ENCODE peak calls at places on chromosomes 2 and 18, in seven cellular contexts. One of them, this sample, is unnamed.

GRCh38 chr2:235870515-235870914 is 297.7 kb downstream of the GBX2 start:
- DNase-seq in HTR-8/SVneo: no peak
- DNase-seq in stimulated activated CD4-positive, alpha-beta T cell treated with anti-CD3 and anti-CD28 coated beads, TNF-alpha, amount 100 ng/mL, for 4 hours: no peak
- DNase-seq in type B pancreatic cell: no peak
- DNase-seq in iPS DF 6.9: no peak
- DNase-seq in pulmonary artery endothelial cell: no peak
- DNase-seq in HFF-Myc: no peak
- DNase-seq in this sample: no peak

GRCh38 chr2:232240896-232241295 is 137.7 kb upstream of the ALPP start:
- DNase-seq in HTR-8/SVneo: no peak
- DNase-seq in stimulated activated CD4-positive, alpha-beta T cell treated with anti-CD3 and anti-CD28 coated beads, TNF-alpha, amount 100 ng/mL, for 4 hours: no peak
- DNase-seq in type B pancreatic cell: no peak
- DNase-seq in iPS DF 6.9: no peak
- DNase-seq in pulmonary artery endothelial cell: no peak
- DNase-seq in HFF-Myc: no peak
- DNase-seq in this sample: no peak

GRCh38 chr2:197137826-197138480 is 172.6 kb downstream of the ANKRD44 start:
- DNase-seq in HTR-8/SVneo: no peak
- DNase-seq in stimulated activated CD4-positive, alpha-beta T cell treated with anti-CD3 and anti-CD28 coated beads, TNF-alpha, amount 100 ng/mL, for 4 hours: no peak
- DNase-seq in type B pancreatic cell: no peak
- DNase-seq in iPS DF 6.9: no peak
- DNase-seq in pulmonary artery endothelial cell: peak; percentile 40
- DNase-seq in HFF-Myc: no peak
- DNase-seq in this sample: no peak

GRCh38 chr18:50826027-50826426 is 6.2 kb upstream of the MRO start:
- DNase-seq in HTR-8/SVneo: no peak
- DNase-seq in stimulated activated CD4-positive, alpha-beta T cell treated with anti-CD3 and anti-CD28 coated beads, TNF-alpha, amount 100 ng/mL, for 4 hours: no peak
- DNase-seq in type B pancreatic cell: no peak
- DNase-seq in iPS DF 6.9: no peak
- DNase-seq in pulmonary artery endothelial cell: no peak
- DNase-seq in HFF-Myc: no peak
- DNase-seq in this sample: no peak

GRCh38 chr2:40511661-40512213 is 59.8 kb upstream of the SLC8A1 start:
- DNase-seq in HTR-8/SVneo: peak; percentile 36
- DNase-seq in stimulated activated CD4-positive, alpha-beta T cell treated with anti-CD3 and anti-CD28 coated beads, TNF-alpha, amount 100 ng/mL, for 4 hours: no peak
- DNase-seq in type B pancreatic cell: no peak
- DNase-seq in iPS DF 6.9: no peak
- DNase-seq in pulmonary artery endothelial cell: peak; percentile 37
- DNase-seq in HFF-Myc: no peak
- DNase-seq in this sample: peak; percentile 39

GRCh38 chr2:10079931-10080535 is at the start of gene CYS1:
- DNase-seq in HTR-8/SVneo: peak; percentile 72
- DNase-seq in stimulated activated CD4-positive, alpha-beta T cell treated with anti-CD3 and anti-CD28 coated beads, TNF-alpha, amount 100 ng/mL, for 4 hours: no peak
- DNase-seq in type B pancreatic cell: no peak
- DNase-seq in iPS DF 6.9: no peak
- DNase-seq in pulmonary artery endothelial cell: no peak
- DNase-seq in HFF-Myc: no peak
- DNase-seq in this sample: no peak

GRCh38 chr2:50449306-50449705 is 582.6 kb downstream of the NRXN1 start:
- DNase-seq in HTR-8/SVneo: no peak
- DNase-seq in stimulated activated CD4-positive, alpha-beta T cell treated with anti-CD3 and anti-CD28 coated beads, TNF-alpha, amount 100 ng/mL, for 4 hours: no peak
- DNase-seq in type B pancreatic cell: no peak
- DNase-seq in iPS DF 6.9: no peak
- DNase-seq in pulmonary artery endothelial cell: no peak
- DNase-seq in HFF-Myc: no peak
- DNase-seq in this sample: no peak

GRCh38 chr2:138829326-138829725 is 49.1 kb upstream of the NXPH2 start:
- DNase-seq in HTR-8/SVneo: peak; percentile 14
- DNase-seq in stimulated activated CD4-positive, alpha-beta T cell treated with anti-CD3 and anti-CD28 coated beads, TNF-alpha, amount 100 ng/mL, for 4 hours: no peak
- DNase-seq in type B pancreatic cell: no peak
- DNase-seq in iPS DF 6.9: peak; percentile 27
- DNase-seq in pulmonary artery endothelial cell: no peak
- DNase-seq in HFF-Myc: no peak
- DNase-seq in this sample: peak; percentile 3

GRCh38 chr2:120104002-120104467 is 91.2 kb downstream of the EPB41L5 start:
- DNase-seq in HTR-8/SVneo: no peak
- DNase-seq in stimulated activated CD4-positive, alpha-beta T cell treated with anti-CD3 and anti-CD28 coated beads, TNF-alpha, amount 100 ng/mL, for 4 hours: no peak
- DNase-seq in type B pancreatic cell: no peak
- DNase-seq in iPS DF 6.9: no peak
- DNase-seq in pulmonary artery endothelial cell: no peak
- DNase-seq in HFF-Myc: peak; percentile 19
- DNase-seq in this sample: no peak

GRCh38 chr2:145186303-145186702 is 666.4 kb upstream of the ZEB2 start:
- DNase-seq in HTR-8/SVneo: no peak
- DNase-seq in stimulated activated CD4-positive, alpha-beta T cell treated with anti-CD3 and anti-CD28 coated beads, TNF-alpha, amount 100 ng/mL, for 4 hours: no peak
- DNase-seq in type B pancreatic cell: no peak
- DNase-seq in iPS DF 6.9: peak; percentile 13
- DNase-seq in pulmonary artery endothelial cell: no peak
- DNase-seq in HFF-Myc: peak; percentile 82
- DNase-seq in this sample: no peak

GRCh38 chr2:152456262-152456661 is 121.3 kb downstream of the FMNL2 start:
- DNase-seq in HTR-8/SVneo: no peak
- DNase-seq in stimulated activated CD4-positive, alpha-beta T cell treated with anti-CD3 and anti-CD28 coated beads, TNF-alpha, amount 100 ng/mL, for 4 hours: no peak
- DNase-seq in type B pancreatic cell: no peak
- DNase-seq in iPS DF 6.9: no peak
- DNase-seq in pulmonary artery endothelial cell: no peak
- DNase-seq in HFF-Myc: no peak
- DNase-seq in this sample: no peak

GRCh38 chr2:196293751-196294486 is 122.5 kb upstream of the STK17B start:
- DNase-seq in HTR-8/SVneo: peak; percentile 68
- DNase-seq in stimulated activated CD4-positive, alpha-beta T cell treated with anti-CD3 and anti-CD28 coated beads, TNF-alpha, amount 100 ng/mL, for 4 hours: no peak
- DNase-seq in type B pancreatic cell: no peak
- DNase-seq in iPS DF 6.9: no peak
- DNase-seq in pulmonary artery endothelial cell: peak; percentile 60
- DNase-seq in HFF-Myc: no peak
- DNase-seq in this sample: no peak

GRCh38 chr2:45804990-45805755 is 153.7 kb downstream of the PRKCE start:
- DNase-seq in HTR-8/SVneo: no peak
- DNase-seq in stimulated activated CD4-positive, alpha-beta T cell treated with anti-CD3 and anti-CD28 coated beads, TNF-alpha, amount 100 ng/mL, for 4 hours: no peak
- DNase-seq in type B pancreatic cell: no peak
- DNase-seq in iPS DF 6.9: no peak
- DNase-seq in pulmonary artery endothelial cell: no peak
- DNase-seq in HFF-Myc: no peak
- DNase-seq in this sample: no peak

GRCh38 chr2:41886145-41886664 is 161.6 kb upstream of the PKDCC start:
- DNase-seq in HTR-8/SVneo: no peak
- DNase-seq in stimulated activated CD4-positive, alpha-beta T cell treated with anti-CD3 and anti-CD28 coated beads, TNF-alpha, amount 100 ng/mL, for 4 hours: no peak
- DNase-seq in type B pancreatic cell: no peak
- DNase-seq in iPS DF 6.9: no peak
- DNase-seq in pulmonary artery endothelial cell: no peak
- DNase-seq in HFF-Myc: no peak
- DNase-seq in this sample: no peak

GRCh38 chr18:77529492-77529891 is 279.8 kb downstream of the GALR1 start:
- DNase-seq in HTR-8/SVneo: no peak
- DNase-seq in stimulated activated CD4-positive, alpha-beta T cell treated with anti-CD3 and anti-CD28 coated beads, TNF-alpha, amount 100 ng/mL, for 4 hours: no peak
- DNase-seq in type B pancreatic cell: no peak
- DNase-seq in iPS DF 6.9: no peak
- DNase-seq in pulmonary artery endothelial cell: no peak
- DNase-seq in HFF-Myc: no peak
- DNase-seq in this sample: no peak

GRCh38 chr2:51734115-51734514 is 702.2 kb upstream of the NRXN1 start:
- DNase-seq in HTR-8/SVneo: no peak
- DNase-seq in stimulated activated CD4-positive, alpha-beta T cell treated with anti-CD3 and anti-CD28 coated beads, TNF-alpha, amount 100 ng/mL, for 4 hours: no peak
- DNase-seq in type B pancreatic cell: no peak
- DNase-seq in iPS DF 6.9: no peak
- DNase-seq in pulmonary artery endothelial cell: no peak
- DNase-seq in HFF-Myc: no peak
- DNase-seq in this sample: no peak

GRCh38 chr2:105582952-105583660 is 161.6 kb upstream of the NCK2 start:
- DNase-seq in HTR-8/SVneo: no peak
- DNase-seq in stimulated activated CD4-positive, alpha-beta T cell treated with anti-CD3 and anti-CD28 coated beads, TNF-alpha, amount 100 ng/mL, for 4 hours: no peak
- DNase-seq in type B pancreatic cell: no peak
- DNase-seq in iPS DF 6.9: no peak
- DNase-seq in pulmonary artery endothelial cell: no peak
- DNase-seq in HFF-Myc: no peak
- DNase-seq in this sample: no peak

GRCh38 chr2:215423928-215424540 is 11.8 kb downstream of the FN1 start:
- DNase-seq in HTR-8/SVneo: no peak
- DNase-seq in stimulated activated CD4-positive, alpha-beta T cell treated with anti-CD3 and anti-CD28 coated beads, TNF-alpha, amount 100 ng/mL, for 4 hours: no peak
- DNase-seq in type B pancreatic cell: no peak
- DNase-seq in iPS DF 6.9: no peak
- DNase-seq in pulmonary artery endothelial cell: no peak
- DNase-seq in HFF-Myc: no peak
- DNase-seq in this sample: no peak

GRCh38 chr2:31107588-31108300 is 30.5 kb downstream of the GALNT14 start:
- DNase-seq in HTR-8/SVneo: no peak
- DNase-seq in stimulated activated CD4-positive, alpha-beta T cell treated with anti-CD3 and anti-CD28 coated beads, TNF-alpha, amount 100 ng/mL, for 4 hours: no peak
- DNase-seq in type B pancreatic cell: no peak
- DNase-seq in iPS DF 6.9: no peak
- DNase-seq in pulmonary artery endothelial cell: no peak
- DNase-seq in HFF-Myc: no peak
- DNase-seq in this sample: no peak

GRCh38 chr2:96144481-96145027 is 686 bp downstream of the DUSP2 start:
- DNase-seq in HTR-8/SVneo: no peak
- DNase-seq in stimulated activated CD4-positive, alpha-beta T cell treated with anti-CD3 and anti-CD28 coated beads, TNF-alpha, amount 100 ng/mL, for 4 hours: peak; percentile 24
- DNase-seq in type B pancreatic cell: no peak
- DNase-seq in iPS DF 6.9: no peak
- DNase-seq in pulmonary artery endothelial cell: no peak
- DNase-seq in HFF-Myc: no peak
- DNase-seq in this sample: no peak

GRCh38 chr2:119707117-119708087 is 28.4 kb downstream of the TMEM177 start:
- DNase-seq in HTR-8/SVneo: no peak
- DNase-seq in stimulated activated CD4-positive, alpha-beta T cell treated with anti-CD3 and anti-CD28 coated beads, TNF-alpha, amount 100 ng/mL, for 4 hours: no peak
- DNase-seq in type B pancreatic cell: no peak
- DNase-seq in iPS DF 6.9: no peak
- DNase-seq in pulmonary artery endothelial cell: no peak
- DNase-seq in HFF-Myc: no peak
- DNase-seq in this sample: no peak

GRCh38 chr2:229407170-229407569 is 136.1 kb upstream of the PID1 start:
- DNase-seq in HTR-8/SVneo: no peak
- DNase-seq in stimulated activated CD4-positive, alpha-beta T cell treated with anti-CD3 and anti-CD28 coated beads, TNF-alpha, amount 100 ng/mL, for 4 hours: no peak
- DNase-seq in type B pancreatic cell: no peak
- DNase-seq in iPS DF 6.9: no peak
- DNase-seq in pulmonary artery endothelial cell: peak; percentile 93
- DNase-seq in HFF-Myc: peak; percentile 88
- DNase-seq in this sample: peak; percentile 96

GRCh38 chr2:166350525-166350924 is 25.2 kb downstream of the SCN9A start:
- DNase-seq in HTR-8/SVneo: no peak
- DNase-seq in stimulated activated CD4-positive, alpha-beta T cell treated with anti-CD3 and anti-CD28 coated beads, TNF-alpha, amount 100 ng/mL, for 4 hours: no peak
- DNase-seq in type B pancreatic cell: no peak
- DNase-seq in iPS DF 6.9: no peak
- DNase-seq in pulmonary artery endothelial cell: no peak
- DNase-seq in HFF-Myc: no peak
- DNase-seq in this sample: no peak

GRCh38 chr2:47602996-47603395 is 179.9 kb upstream of the MSH6 start:
- DNase-seq in HTR-8/SVneo: no peak
- DNase-seq in stimulated activated CD4-positive, alpha-beta T cell treated with anti-CD3 and anti-CD28 coated beads, TNF-alpha, amount 100 ng/mL, for 4 hours: no peak
- DNase-seq in type B pancreatic cell: no peak
- DNase-seq in iPS DF 6.9: no peak
- DNase-seq in pulmonary artery endothelial cell: no peak
- DNase-seq in HFF-Myc: no peak
- DNase-seq in this sample: no peak

GRCh38 chr2:239327536-239328305 is 73.1 kb downstream of the HDAC4 start:
- DNase-seq in HTR-8/SVneo: no peak
- DNase-seq in stimulated activated CD4-positive, alpha-beta T cell treated with anti-CD3 and anti-CD28 coated beads, TNF-alpha, amount 100 ng/mL, for 4 hours: no peak
- DNase-seq in type B pancreatic cell: peak; percentile 62
- DNase-seq in iPS DF 6.9: no peak
- DNase-seq in pulmonary artery endothelial cell: no peak
- DNase-seq in HFF-Myc: no peak
- DNase-seq in this sample: no peak

GRCh38 chr2:198763793-198764192 is 693.9 kb downstream of the SATB2 start:
- DNase-seq in HTR-8/SVneo: no peak
- DNase-seq in stimulated activated CD4-positive, alpha-beta T cell treated with anti-CD3 and anti-CD28 coated beads, TNF-alpha, amount 100 ng/mL, for 4 hours: no peak
- DNase-seq in type B pancreatic cell: no peak
- DNase-seq in iPS DF 6.9: no peak
- DNase-seq in pulmonary artery endothelial cell: no peak
- DNase-seq in HFF-Myc: no peak
- DNase-seq in this sample: no peak

GRCh38 chr2:162989507-162989906 is 150.9 kb upstream of the KCNH7 start:
- DNase-seq in HTR-8/SVneo: no peak
- DNase-seq in stimulated activated CD4-positive, alpha-beta T cell treated with anti-CD3 and anti-CD28 coated beads, TNF-alpha, amount 100 ng/mL, for 4 hours: no peak
- DNase-seq in type B pancreatic cell: no peak
- DNase-seq in iPS DF 6.9: no peak
- DNase-seq in pulmonary artery endothelial cell: no peak
- DNase-seq in HFF-Myc: no peak
- DNase-seq in this sample: no peak

GRCh38 chr2:154704991-154705390 is 6.5 kb downstream of the KCNJ3 start:
- DNase-seq in HTR-8/SVneo: no peak
- DNase-seq in stimulated activated CD4-positive, alpha-beta T cell treated with anti-CD3 and anti-CD28 coated beads, TNF-alpha, amount 100 ng/mL, for 4 hours: no peak
- DNase-seq in type B pancreatic cell: no peak
- DNase-seq in iPS DF 6.9: no peak
- DNase-seq in pulmonary artery endothelial cell: no peak
- DNase-seq in HFF-Myc: no peak
- DNase-seq in this sample: no peak

GRCh38 chr2:46849741-46850474 is 65.7 kb downstream of the MCFD2 start:
- DNase-seq in HTR-8/SVneo: no peak
- DNase-seq in stimulated activated CD4-positive, alpha-beta T cell treated with anti-CD3 and anti-CD28 coated beads, TNF-alpha, amount 100 ng/mL, for 4 hours: no peak
- DNase-seq in type B pancreatic cell: no peak
- DNase-seq in iPS DF 6.9: no peak
- DNase-seq in pulmonary artery endothelial cell: no peak
- DNase-seq in HFF-Myc: no peak
- DNase-seq in this sample: no peak

GRCh38 chr18:35127201-35127600 is 86.0 kb downstream of the MAPRE2 start:
- DNase-seq in HTR-8/SVneo: no peak
- DNase-seq in stimulated activated CD4-positive, alpha-beta T cell treated with anti-CD3 and anti-CD28 coated beads, TNF-alpha, amount 100 ng/mL, for 4 hours: no peak
- DNase-seq in type B pancreatic cell: no peak
- DNase-seq in iPS DF 6.9: no peak
- DNase-seq in pulmonary artery endothelial cell: no peak
- DNase-seq in HFF-Myc: no peak
- DNase-seq in this sample: no peak

GRCh38 chr18:48408727-48409590 is at the start of gene ZBTB7C:
- DNase-seq in HTR-8/SVneo: no peak
- DNase-seq in stimulated activated CD4-positive, alpha-beta T cell treated with anti-CD3 and anti-CD28 coated beads, TNF-alpha, amount 100 ng/mL, for 4 hours: no peak
- DNase-seq in type B pancreatic cell: no peak
- DNase-seq in iPS DF 6.9: no peak
- DNase-seq in pulmonary artery endothelial cell: no peak
- DNase-seq in HFF-Myc: no peak
- DNase-seq in this sample: no peak

GRCh38 chr2:9697904-9698303 is 67.1 kb upstream of the YWHAQ start:
- DNase-seq in HTR-8/SVneo: no peak
- DNase-seq in stimulated activated CD4-positive, alpha-beta T cell treated with anti-CD3 and anti-CD28 coated beads, TNF-alpha, amount 100 ng/mL, for 4 hours: no peak
- DNase-seq in type B pancreatic cell: no peak
- DNase-seq in iPS DF 6.9: no peak
- DNase-seq in pulmonary artery endothelial cell: no peak
- DNase-seq in HFF-Myc: no peak
- DNase-seq in this sample: no peak

This sample was measured in smooth muscle cell of the brain vasculature.